ENCODE peak calls at places on chromosomes 4 and X, in eight cellular contexts. M is psoas muscle, X is endodermal cell, P is AG09309, L is spleen, S is cardiac fibroblast, H is SJSA1, C is cardiac muscle cell. K is an unnamed sample.

GRCh38 chr4:40316782-40317635 is 18.1 kb upstream of the CHRNA9 start:
- DNase-seq in M (no peak), X (peak; percentile 90), P (peak; percentile 93), L (no peak), S (peak; percentile 97), H (peak; percentile 67), C (peak; percentile 96), K (peak; percentile 15)

GRCh38 chr4:7120341-7120740 is 52.5 kb upstream of the GRPEL1 start:
- DNase-seq in M (no peak), X (no peak), P (no peak), L (no peak), S (no peak), H (no peak), C (no peak), K (no peak)

GRCh38 chrX:153968754-153969124 is 2.9 kb downstream of the HCFC1 start:
- DNase-seq in M (peak; percentile 59), X (no peak), P (no peak), L (peak; percentile 79), S (no peak), H (no peak), C (no peak), K (peak; percentile 32)

GRCh38 chrX:53356186-53356585 is 66.3 kb downstream of the SMC1A start:
- DNase-seq in M (no peak), X (peak; percentile 60), P (no peak), L (no peak), S (peak; percentile 20), H (no peak), C (peak; percentile 13), K (no peak)

GRCh38 chrX:39835776-39836175 is 262.0 kb downstream of the BCOR start:
- DNase-seq in M (no peak), X (no peak), P (no peak), L (no peak), S (no peak), H (no peak), C (no peak), K (no peak)

GRCh38 chr4:101199507-101200285 is 147.6 kb downstream of the PPP3CA start:
- DNase-seq in M (no peak), X (no peak), P (peak; percentile 14), L (no peak), S (peak; percentile 48), H (no peak), C (no peak), K (no peak)

GRCh38 chr4:86004030-86004429 is 355.8 kb downstream of the MAPK10 start:
- DNase-seq in M (no peak), X (no peak), P (no peak), L (no peak), S (no peak), H (no peak), C (no peak), K (no peak)

GRCh38 chr4:39020130-39020529 is 12.1 kb downstream of the TMEM156 start:
- DNase-seq in M (no peak), X (no peak), P (no peak), L (no peak), S (peak; percentile 58), H (no peak), C (no peak), K (no peak)

GRCh38 chr4:41692717-41693345 is 55.7 kb downstream of the PHOX2B start:
- DNase-seq in M (peak; percentile 21), X (peak; percentile 88), P (peak; percentile 2), L (no peak), S (peak; percentile 67), H (peak; percentile 7), C (peak; percentile 70), K (no peak)

GRCh38 chrX:145484740-145485139 is 237.4 kb downstream of the SPANXN1 start:
- DNase-seq in M (no peak), X (no peak), P (no peak), L (no peak), S (no peak), H (no peak), C (no peak), K (no peak)

GRCh38 chr4:140813804-140814203 is 57.6 kb upstream of the TBC1D9 start:
- DNase-seq in M (no peak), X (no peak), P (no peak), L (no peak), S (no peak), H (no peak), C (no peak), K (no peak)

GRCh38 chr4:39365360-39365759 is 802 bp downstream of the RFC1 start:
- DNase-seq in M (no peak), X (no peak), P (no peak), L (no peak), S (no peak), H (no peak), C (no peak), K (no peak)

GRCh38 chr4:37243722-37244582 is 591 bp upstream of the NWD2 start:
- DNase-seq in M (no peak), X (peak; percentile 93), P (no peak), L (no peak), S (peak; percentile 20), H (no peak), C (peak; percentile 1), K (no peak)

GRCh38 chr4:105196523-105197145 is 50.0 kb downstream of the TET2 start:
- DNase-seq in M (no peak), X (no peak), P (no peak), L (no peak), S (peak; percentile 29), H (peak; percentile 31), C (no peak), K (no peak)
- H3K4me3 ChIP-seq in M (no peak overlapping the region), X (no peak overlapping the region), P (no peak overlapping the region), L (no peak overlapping the region), S (no peak overlapping the region), H (no peak overlapping the region), C (no peak overlapping the region), K (no peak overlapping the region)

DNA sequence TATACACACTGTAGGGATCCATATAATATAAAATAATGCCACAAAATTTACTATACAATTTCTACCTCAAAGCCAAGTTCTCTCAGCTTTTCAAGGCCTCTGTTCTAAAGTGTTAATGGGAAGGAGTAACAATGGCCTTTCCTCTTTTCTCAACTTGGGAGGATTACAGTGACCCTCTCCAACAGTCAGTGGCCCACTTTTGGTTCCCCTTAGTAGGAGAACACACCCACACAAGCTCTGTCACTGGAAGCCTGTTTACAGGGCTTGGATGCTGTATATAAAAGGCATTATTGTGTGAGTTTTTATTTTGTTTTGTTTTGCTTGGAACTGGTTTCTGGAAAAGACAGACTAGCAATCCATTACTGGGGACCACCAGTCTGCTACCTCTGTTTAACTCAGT is 1.8 kb downstream of the ARHGEF6 start:
- DNase-seq in M (no peak), X (no peak), P (no peak), L (no peak), S (no peak), H (no peak), C (no peak), K (no peak)
- H3K4me3 ChIP-seq in M (peak overlapping the region; percentile 63), X (no peak overlapping the region), P (no peak overlapping the region), L (peak overlapping the region; percentile 27), S (no peak overlapping the region), H (no peak overlapping the region), C (no peak overlapping the region), K (peak overlapping the region; percentile 53)

GRCh38 chr4:189367832-189368231 is 572.8 kb upstream of the FRG1 start:
- DNase-seq in M (no peak), X (no peak), P (no peak), L (no peak), S (no peak), H (no peak), C (no peak), K (no peak)
- H3K4me3 ChIP-seq in M (no peak overlapping the region), X (no peak overlapping the region), P (no peak overlapping the region), L (no peak overlapping the region), S (no peak overlapping the region), H (no peak overlapping the region), C (no peak overlapping the region), K (no peak overlapping the region)

DNA sequence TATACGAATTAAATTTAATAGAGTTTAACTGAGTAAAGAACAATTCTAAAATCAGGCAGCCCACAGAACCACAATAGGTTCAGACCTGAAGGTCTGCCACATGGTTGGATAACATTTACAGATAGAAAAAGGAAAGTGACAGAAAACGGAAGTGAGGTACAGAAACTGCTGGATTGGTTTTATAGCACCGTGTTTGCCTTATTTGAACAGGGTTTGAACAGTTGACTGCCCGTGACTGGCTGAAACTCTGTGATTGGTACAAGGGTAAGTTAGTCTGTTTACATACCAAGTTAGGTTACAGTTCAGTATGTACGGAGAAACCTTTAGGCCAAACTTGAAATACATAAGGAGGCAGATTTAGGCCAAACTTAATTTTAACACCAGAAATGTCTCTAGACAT is 64.1 kb upstream of the ATXN3L start:
- DNase-seq in M (no peak), X (no peak), P (no peak), L (no peak), S (no peak), H (no peak), C (no peak), K (no peak)
- H3K4me3 ChIP-seq in M (no peak overlapping the region), X (no peak overlapping the region), P (no peak overlapping the region), L (no peak overlapping the region), S (no peak overlapping the region), H (no peak overlapping the region), C (no peak overlapping the region), K (no peak overlapping the region)

GRCh38 chr4:22480928-22481327 is 34.9 kb downstream of the ADGRA3 start:
- DNase-seq in M (no peak), X (no peak), P (no peak), L (no peak), S (no peak), H (no peak), C (no peak), K (no peak)

GRCh38 chr4:22485751-22486150 is 30.1 kb downstream of the ADGRA3 start:
- DNase-seq in M (no peak), X (no peak), P (peak; percentile 56), L (no peak), S (peak; percentile 50), H (no peak), C (peak; percentile 80), K (no peak)

GRCh38 chr4:22486276-22486675 is 29.6 kb downstream of the ADGRA3 start:
- DNase-seq in M (no peak), X (no peak), P (no peak), L (no peak), S (no peak), H (no peak), C (no peak), K (no peak)

GRCh38 chr4:22482250-22483127 is 33.4 kb downstream of the ADGRA3 start:
- DNase-seq in M (no peak), X (peak; percentile 64), P (no peak), L (no peak), S (no peak), H (no peak), C (no peak), K (no peak)

GRCh38 chr4:22483551-22483981 is 32.3 kb downstream of the ADGRA3 start:
- DNase-seq in M (no peak), X (no peak), P (peak; percentile 49), L (no peak), S (peak; percentile 76), H (no peak), C (peak; percentile 65), K (no peak)
- H3K4me3 ChIP-seq in M (no peak overlapping the region), X (no peak overlapping the region), P (no peak overlapping the region), L (no peak overlapping the region), S (no peak overlapping the region), H (no peak overlapping the region), C (no peak overlapping the region), K (no peak overlapping the region)

K was measured in effector memory CD4-positive, alpha-beta T cell.